ENCODE peak calls at places on chromosomes 12 and 14, in eight cellular contexts. A is Calu3; I is HTR-8/SVneo; U is SHP77; Y is naive thymus-derived CD4-positive, alpha-beta T cell; S is amniotic epithelial cell; C is activated T-cell treated with anti-CD3 and anti-CD28 coated beads, Interleukin-2, amount 50 U/mL, for 24 hours; H is stimulated activated CD8-positive, alpha-beta memory T cell treated with anti-CD3 and anti-CD28 coated beads, Interleukin-15, amount 100 ng/mL, for 24 hours. O is an unnamed sample.

GRCh38 chr14:76768201-76768656 is 7.0 kb downstream of the VASH1 start:
- DNase-seq in A (no peak), I (no peak), U (peak; percentile 10), Y (peak; percentile 74), S (no peak), C (peak; percentile 71), H (no peak), O (peak; percentile 56)

GRCh38 chr12:1318327-1319031 is 275.9 kb downstream of the FBXL14 start:
- DNase-seq in A (peak; percentile 41), I (no peak), U (peak; percentile 38), Y (no peak), S (peak; percentile 55), C (no peak), H (no peak), O (peak; percentile 51)

GRCh38 chr12:47770086-47770726 is 2.8 kb upstream of the SLC48A1 start:
- DNase-seq in A (no peak), I (no peak), U (no peak), Y (no peak), S (peak; percentile 81), C (no peak), H (no peak), O (no peak)

GRCh38 chr12:65986047-65986446 is 144.5 kb downstream of the LLPH start:
- DNase-seq in A (no peak), I (no peak), U (no peak), Y (no peak), S (no peak), C (no peak), H (no peak), O (no peak)

GRCh38 chr12:54019111-54019811 is 9.0 kb upstream of the HOXC6 start:
- DNase-seq in A (no peak), I (no peak), U (no peak), Y (no peak), S (no peak), C (no peak), H (no peak), O (no peak)

GRCh38 chr12:98345308-98345876 is 170.0 kb upstream of the TMPO start:
- DNase-seq in A (no peak), I (no peak), U (no peak), Y (no peak), S (no peak), C (no peak), H (no peak), O (no peak)

GRCh38 chr12:124525927-124526692 is 41.3 kb downstream of the NCOR2 start:
- DNase-seq in A (no peak), I (no peak), U (no peak), Y (no peak), S (no peak), C (no peak), H (no peak), O (no peak)

GRCh38 chr12:39413836-39414771 is 28.8 kb downstream of the KIF21A start:
- DNase-seq in A (no peak), I (no peak), U (no peak), Y (no peak), S (no peak), C (no peak), H (no peak), O (no peak)

GRCh38 chr12:76713130-76713529 is 50.8 kb upstream of the ZDHHC17 start:
- DNase-seq in A (no peak), I (peak; percentile 48), U (no peak), Y (no peak), S (no peak), C (no peak), H (no peak), O (peak; percentile 51)

GRCh38 chr12:20213851-20214250 is 154.5 kb upstream of the PDE3A start:
- DNase-seq in A (no peak), I (no peak), U (no peak), Y (no peak), S (no peak), C (no peak), H (no peak), O (peak; percentile 54)

GRCh38 chr12:114835031-114835430 is 151.1 kb upstream of the TBX3 start:
- DNase-seq in A (no peak), I (no peak), U (no peak), Y (no peak), S (peak; percentile 84), C (no peak), H (no peak), O (peak; percentile 82)

GRCh38 chr14:55974046-55974582 is 144.1 kb upstream of the PELI2 start:
- DNase-seq in A (peak; percentile 28), I (no peak), U (no peak), Y (no peak), S (no peak), C (no peak), H (no peak), O (no peak)

GRCh38 chr12:13234045-13234641 is 37.6 kb downstream of the EMP1 start:
- DNase-seq in A (peak; percentile 70), I (peak; percentile 47), U (peak; percentile 1), Y (no peak), S (peak; percentile 51), C (no peak), H (no peak), O (peak; percentile 57)

GRCh38 chr14:54252072-54252730 is 144.6 kb upstream of the CDKN3 start:
- DNase-seq in A (peak; percentile 66), I (peak; percentile 84), U (no peak), Y (no peak), S (peak; percentile 91), C (no peak), H (no peak), O (peak; percentile 76)

GRCh38 chr12:112998997-112999767 is 20.9 kb downstream of the OAS2 start:
- DNase-seq in A (no peak), I (no peak), U (peak; percentile 16), Y (no peak), S (no peak), C (no peak), H (no peak), O (no peak)

GRCh38 chr12:126616441-126616840 is 1551.2 kb downstream of the AACS start:
- DNase-seq in A (no peak), I (no peak), U (no peak), Y (no peak), S (no peak), C (no peak), H (no peak), O (no peak)

GRCh38 chr14:32635103-32635719 is 303.5 kb upstream of the NPAS3 start:
- DNase-seq in A (no peak), I (peak; percentile 5), U (no peak), Y (no peak), S (peak; percentile 69), C (no peak), H (no peak), O (no peak)

GRCh38 chr14:77145975-77146740 is 4.6 kb upstream of the ZDHHC22 start:
- DNase-seq in A (no peak), I (no peak), U (no peak), Y (no peak), S (no peak), C (no peak), H (no peak), O (no peak)

GRCh38 chr14:69241577-69241976 is 18.4 kb upstream of the GALNT16 start:
- DNase-seq in A (no peak), I (no peak), U (no peak), Y (no peak), S (no peak), C (no peak), H (no peak), O (no peak)

GRCh38 chr12:42129595-42130204 is 15.0 kb downstream of the GXYLT1 start:
- DNase-seq in A (peak; percentile 41), I (peak; percentile 46), U (peak; percentile 3), Y (peak; percentile 30), S (peak; percentile 71), C (no peak), H (no peak), O (peak; percentile 77)

GRCh38 chr14:23324993-23325392 is 3.7 kb downstream of the PABPN1 start:
- DNase-seq in A (no peak), I (no peak), U (no peak), Y (no peak), S (no peak), C (no peak), H (no peak), O (no peak)

GRCh38 chr12:89542912-89543592 is 17.2 kb upstream of the POC1B start:
- DNase-seq in A (peak; percentile 84), I (peak; percentile 67), U (peak; percentile 57), Y (peak; percentile 52), S (peak; percentile 80), C (peak; percentile 60), H (no peak), O (peak; percentile 90)